ENCODE peak calls at places on chromosomes 6 and 20, in six cellular contexts. A, G, T, V, E and B are unnamed samples.
A peak's percentile ranks its signal among the peaks of the same experiment; 100 is the strongest.

GRCh38 chr6:24547243-24547642 is 52.5 kb downstream of the ALDH5A1 start:
- DNase-seq in V (peak; percentile 21), T (peak; percentile 8), E (no peak), G (no peak), A (no peak), B (no peak)

GRCh38 chr20:43124261-43124660 is 65.4 kb downstream of the PTPRT start:
- DNase-seq in A (no peak), G (no peak), T (no peak), E (no peak), V (no peak), B (no peak)

GRCh38 chr6:85620308-85620707 is 22.4 kb downstream of the SYNCRIP start:
- DNase-seq in T (no peak), V (peak; percentile 47), E (no peak), A (no peak), G (no peak), B (no peak)

GRCh38 chr6:18985061-18985460 is 597.9 kb downstream of the RNF144B start:
- DNase-seq in A (no peak), V (no peak), T (no peak), G (no peak), E (no peak), B (no peak)

GRCh38 chr20:56195946-56196345 is 52.6 kb upstream of the MC3R start:
- DNase-seq in V (no peak), E (no peak), G (no peak), A (no peak), T (no peak), B (no peak)

GRCh38 chr6:24900917-24901697 is 34.7 kb downstream of the RIPOR2 start:
- DNase-seq in G (no peak), A (no peak), V (no peak), T (no peak), E (no peak), B (no peak)

GRCh38 chr6:85273870-85274269 is 176.0 kb upstream of the NT5E start:
- DNase-seq in G (no peak), V (no peak), T (no peak), E (no peak), A (no peak), B (no peak)

GRCh38 chr6:2110504-2110903 is 134.9 kb downstream of the GMDS start:
- DNase-seq in V (peak; percentile 9), A (no peak), E (no peak), G (no peak), T (peak; percentile 24), B (no peak)

GRCh38 chr6:104161960-104162669 is 697.6 kb downstream of the HACE1 start:
- DNase-seq in V (peak; percentile 27), A (no peak), E (no peak), G (no peak), T (peak; percentile 47), B (no peak)

GRCh38 chr6:141218583-141218982 is 914.1 kb upstream of the GJE1 start:
- DNase-seq in E (no peak), G (no peak), V (no peak), T (no peak), A (no peak), B (no peak)

GRCh38 chr6:6736753-6737654 is 148.5 kb downstream of the LY86 start:
- DNase-seq in T (peak; percentile 86), V (peak; percentile 55), G (peak; percentile 88), E (no peak), A (no peak), B (peak; percentile 72)

GRCh38 chr20:23301436-23302050 is 49.0 kb upstream of the NXT1 start:
- DNase-seq in E (no peak), A (no peak), G (no peak), T (no peak), V (no peak), B (no peak)

GRCh38 chr6:133187657-133188453 is 53.3 kb upstream of the EYA4 start:
- DNase-seq in E (no peak), A (no peak), V (no peak), T (peak; percentile 23), G (no peak), B (no peak)